ENCODE peak calls at places on chromosomes 1 and 21, in ten cellular contexts. One of them, this sample, is unnamed.
A peak's percentile ranks its signal among the peaks of the same experiment; 100 is the strongest.

GRCh38 chr1:15849775-15850449 is 2.4 kb downstream of the SPEN start:
- DNase-seq in right atrium auricular region: no peak
- DNase-seq in astrocyte of the spinal cord: peak; percentile 59
- DNase-seq in T-helper 1 cell: peak; percentile 11
- DNase-seq in mesothelial cell of epicardium: peak; percentile 46
- DNase-seq in left ventricle myocardium inferior: peak; percentile 31
- DNase-seq in amygdala: no peak
- DNase-seq in activated CD4-positive, CD25-positive, alpha-beta regulatory T cell treated with anti-CD3 and anti-CD28 coated beads, Interleukin-2, amount 50 U/mL, for 16 hours: no peak
- DNase-seq in cardiac fibroblast: peak; percentile 45
- DNase-seq in T-helper 2 cell: peak; percentile 9
- DNase-seq in this sample: peak; percentile 62

GRCh38 chr1:93296555-93297154 is 49.1 kb upstream of the DR1 start:
- DNase-seq in right atrium auricular region: no peak
- DNase-seq in astrocyte of the spinal cord: no peak
- DNase-seq in T-helper 1 cell: no peak
- DNase-seq in mesothelial cell of epicardium: no peak
- DNase-seq in left ventricle myocardium inferior: no peak
- DNase-seq in amygdala: no peak
- DNase-seq in activated CD4-positive, CD25-positive, alpha-beta regulatory T cell treated with anti-CD3 and anti-CD28 coated beads, Interleukin-2, amount 50 U/mL, for 16 hours: no peak
- DNase-seq in cardiac fibroblast: no peak
- DNase-seq in T-helper 2 cell: no peak
- DNase-seq in this sample: no peak

GRCh38 chr1:211013346-211014240 is 120.4 kb downstream of the KCNH1 start:
- DNase-seq in right atrium auricular region: no peak
- DNase-seq in astrocyte of the spinal cord: no peak
- DNase-seq in T-helper 1 cell: no peak
- DNase-seq in mesothelial cell of epicardium: no peak
- DNase-seq in left ventricle myocardium inferior: no peak
- DNase-seq in amygdala: no peak
- DNase-seq in activated CD4-positive, CD25-positive, alpha-beta regulatory T cell treated with anti-CD3 and anti-CD28 coated beads, Interleukin-2, amount 50 U/mL, for 16 hours: no peak
- DNase-seq in cardiac fibroblast: no peak
- DNase-seq in T-helper 2 cell: no peak
- DNase-seq in this sample: no peak

GRCh38 chr1:243268751-243269460 is 13.1 kb downstream of the SDCCAG8 start:
- DNase-seq in right atrium auricular region: no peak
- DNase-seq in astrocyte of the spinal cord: peak; percentile 54
- DNase-seq in T-helper 1 cell: no peak
- DNase-seq in mesothelial cell of epicardium: no peak
- DNase-seq in left ventricle myocardium inferior: no peak
- DNase-seq in amygdala: no peak
- DNase-seq in activated CD4-positive, CD25-positive, alpha-beta regulatory T cell treated with anti-CD3 and anti-CD28 coated beads, Interleukin-2, amount 50 U/mL, for 16 hours: no peak
- DNase-seq in cardiac fibroblast: peak; percentile 65
- DNase-seq in T-helper 2 cell: no peak
- DNase-seq in this sample: no peak

GRCh38 chr1:46615088-46615487 is 1.5 kb downstream of the MOB3C start:
- DNase-seq in right atrium auricular region: no peak
- DNase-seq in astrocyte of the spinal cord: no peak
- DNase-seq in T-helper 1 cell: no peak
- DNase-seq in mesothelial cell of epicardium: no peak
- DNase-seq in left ventricle myocardium inferior: no peak
- DNase-seq in amygdala: no peak
- DNase-seq in activated CD4-positive, CD25-positive, alpha-beta regulatory T cell treated with anti-CD3 and anti-CD28 coated beads, Interleukin-2, amount 50 U/mL, for 16 hours: no peak
- DNase-seq in cardiac fibroblast: no peak
- DNase-seq in T-helper 2 cell: no peak
- DNase-seq in this sample: no peak

GRCh38 chr1:195200772-195201171 is 1407.5 kb downstream of the KCNT2 start:
- DNase-seq in right atrium auricular region: no peak
- DNase-seq in astrocyte of the spinal cord: no peak
- DNase-seq in T-helper 1 cell: no peak
- DNase-seq in mesothelial cell of epicardium: no peak
- DNase-seq in left ventricle myocardium inferior: no peak
- DNase-seq in amygdala: no peak
- DNase-seq in activated CD4-positive, CD25-positive, alpha-beta regulatory T cell treated with anti-CD3 and anti-CD28 coated beads, Interleukin-2, amount 50 U/mL, for 16 hours: no peak
- DNase-seq in cardiac fibroblast: no peak
- DNase-seq in T-helper 2 cell: no peak
- DNase-seq in this sample: no peak

GRCh38 chr1:78168306-78168705 is 122.5 kb downstream of the GIPC2 start:
- DNase-seq in right atrium auricular region: no peak
- DNase-seq in astrocyte of the spinal cord: no peak
- DNase-seq in T-helper 1 cell: no peak
- DNase-seq in mesothelial cell of epicardium: no peak
- DNase-seq in left ventricle myocardium inferior: no peak
- DNase-seq in amygdala: no peak
- DNase-seq in activated CD4-positive, CD25-positive, alpha-beta regulatory T cell treated with anti-CD3 and anti-CD28 coated beads, Interleukin-2, amount 50 U/mL, for 16 hours: no peak
- DNase-seq in cardiac fibroblast: peak; percentile 38
- DNase-seq in T-helper 2 cell: no peak
- DNase-seq in this sample: no peak

GRCh38 chr21:22885079-22885478 is 1886.9 kb downstream of the NCAM2 start:
- DNase-seq in right atrium auricular region: no peak
- DNase-seq in astrocyte of the spinal cord: no peak
- DNase-seq in T-helper 1 cell: no peak
- DNase-seq in mesothelial cell of epicardium: no peak
- DNase-seq in left ventricle myocardium inferior: no peak
- DNase-seq in amygdala: no peak
- DNase-seq in activated CD4-positive, CD25-positive, alpha-beta regulatory T cell treated with anti-CD3 and anti-CD28 coated beads, Interleukin-2, amount 50 U/mL, for 16 hours: no peak
- DNase-seq in cardiac fibroblast: no peak
- DNase-seq in T-helper 2 cell: no peak
- DNase-seq in this sample: no peak

GRCh38 chr1:160078392-160079195 is 2.7 kb upstream of the KCNJ9 start:
- DNase-seq in right atrium auricular region: no peak
- DNase-seq in astrocyte of the spinal cord: no peak
- DNase-seq in T-helper 1 cell: peak; percentile 52
- DNase-seq in mesothelial cell of epicardium: no peak
- DNase-seq in left ventricle myocardium inferior: no peak
- DNase-seq in amygdala: peak; percentile 62
- DNase-seq in activated CD4-positive, CD25-positive, alpha-beta regulatory T cell treated with anti-CD3 and anti-CD28 coated beads, Interleukin-2, amount 50 U/mL, for 16 hours: no peak
- DNase-seq in cardiac fibroblast: peak; percentile 46
- DNase-seq in T-helper 2 cell: peak; percentile 39
- DNase-seq in this sample: peak; percentile 85